ENCODE peak calls at places on chromosomes 2 and 18, in six cellular contexts. F is GM12892, V is H54, U is HCT116, R is thyroid gland, H is Peyer's patch. G is an unnamed sample.

GRCh38 chr2:217305882-217306281 is 446.0 kb upstream of the TNP1 start:
- DNase-seq in R (no peak), H (no peak), F (no peak), V (no peak), U (no peak), G (no peak)

GRCh38 chr18:74288730-74289129 is 3.0 kb downstream of the CYB5A start:
- DNase-seq in F (no peak), U (no peak), V (no peak), R (no peak), H (no peak), G (peak; percentile 74)

GRCh38 chr2:173218331-173219056 is 136.2 kb upstream of the CDCA7 start:
- DNase-seq in U (no peak), V (no peak), R (peak; percentile 35), F (no peak), H (no peak), G (no peak)

GRCh38 chr2:231890896-231891513 is 35.2 kb downstream of the NPPC start:
- DNase-seq in V (no peak), H (peak; percentile 29), U (no peak), F (no peak), R (peak; percentile 50), G (no peak)

GRCh38 chr2:27369471-27370025 is 590 bp downstream of the EIF2B4 start:
- DNase-seq in R (peak; percentile 78), F (no peak), V (peak; percentile 81), H (no peak), U (no peak), G (peak; percentile 84)

GRCh38 chr2:118319271-118319684 is 231.0 kb downstream of the INSIG2 start:
- DNase-seq in H (no peak), V (no peak), U (no peak), F (no peak), R (peak; percentile 36), G (no peak)

GRCh38 chr2:109238580-109238979 is 109.6 kb downstream of the SH3RF3 start:
- DNase-seq in V (no peak), F (peak; percentile 31), U (no peak), R (peak; percentile 27), H (peak; percentile 82), G (peak; percentile 91)

GRCh38 chr2:98777076-98777475 is 46.1 kb upstream of the MGAT4A start:
- DNase-seq in U (no peak), F (no peak), H (no peak), V (no peak), R (no peak), G (no peak)

GRCh38 chr18:22558945-22559385 is 141.2 kb upstream of the CTAGE1 start:
- DNase-seq in H (peak; percentile 65), V (peak; percentile 27), U (no peak), R (peak; percentile 82), F (no peak), G (peak; percentile 66)

GRCh38 chr2:205701509-205701908 is 19.2 kb downstream of the NRP2 start:
- DNase-seq in R (no peak), F (no peak), U (no peak), V (no peak), H (no peak), G (no peak)

GRCh38 chr18:57921708-57922107 is 118.6 kb upstream of the ATP8B1 start:
- DNase-seq in V (no peak), F (no peak), H (peak; percentile 54), U (peak; percentile 23), R (no peak), G (no peak)

GRCh38 chr18:48541026-48541746 is 2.4 kb downstream of the CTIF start:
- DNase-seq in V (peak; percentile 48), U (no peak), H (peak; percentile 82), F (peak; percentile 52), R (peak; percentile 77), G (peak; percentile 89)
- TF ChIP-seq POLR2A in V (peak; percentile 14), U (no peak), H (peak; percentile 46), F (no peak), R (no peak), G (peak; percentile 62)

DNA sequence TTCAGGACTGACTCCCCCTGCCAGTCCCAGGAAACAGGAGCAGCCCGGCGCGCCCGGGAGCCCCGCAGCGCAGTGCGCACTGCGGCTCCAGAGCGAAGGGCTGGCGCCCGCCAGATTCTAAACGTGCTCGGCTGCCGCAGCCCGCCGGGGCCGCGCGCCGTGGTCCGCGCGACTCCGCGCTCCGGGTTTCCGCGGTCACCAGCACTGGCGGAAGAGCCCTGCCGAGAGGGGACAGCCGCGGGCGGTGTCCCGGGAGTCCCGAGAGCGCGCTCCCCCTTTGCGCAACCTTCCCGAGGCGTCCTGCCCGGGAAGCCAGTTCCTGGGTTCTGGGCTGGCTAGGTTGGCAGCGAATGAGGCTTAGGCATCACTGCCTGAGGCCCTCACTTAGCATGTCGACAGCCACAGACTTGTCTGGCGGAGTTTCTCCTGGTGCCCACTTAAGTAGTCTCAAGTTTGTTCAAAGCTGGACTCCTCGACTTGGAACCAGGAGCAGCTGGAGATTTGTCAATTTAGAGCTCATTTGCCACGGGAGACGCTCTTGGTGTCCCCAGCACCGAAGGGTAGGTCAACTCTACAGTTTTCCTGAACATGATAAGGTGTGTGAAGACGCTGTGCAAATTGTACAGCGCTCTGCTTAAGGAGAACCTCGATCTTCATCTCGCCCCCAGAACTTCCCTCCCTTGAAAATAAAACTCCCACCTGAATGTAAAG is 1.5 kb upstream of the VSNL1 start:
- DNase-seq in H (peak; percentile 47), R (peak; percentile 84), U (peak; percentile 54), V (no peak), F (no peak), G (peak; percentile 77)
- TF ChIP-seq POLR2A in H (no peak), R (no peak), U (no peak), V (no peak), F (no peak), G (no peak)

GRCh38 chr2:200616193-200616592 is 30.4 kb downstream of the AOX1 start:
- DNase-seq in V (no peak), F (no peak), H (peak; percentile 65), U (no peak), R (no peak), G (no peak)
- TF ChIP-seq POLR2A in V (no peak), F (no peak), H (no peak), U (no peak), R (no peak), G (no peak)

GRCh38 chr2:73112026-73112912 is 479 bp downstream of the RAB11FIP5 start:
- DNase-seq in H (peak; percentile 54), V (no peak), R (peak; percentile 35), U (peak; percentile 12), F (no peak), G (peak; percentile 68)
- TF ChIP-seq POLR2A in H (no peak), V (peak; percentile 50), R (no peak), U (no peak), F (no peak), G (no peak)

GRCh38 chr18:79394438-79395307 is 1.1 kb upstream of the NFATC1 start:
- DNase-seq in V (no peak), U (no peak), R (no peak), H (peak; percentile 63), F (no peak), G (peak; percentile 88)

GRCh38 chr18:79397288-79397829 is 1.6 kb downstream of the NFATC1 start:
- DNase-seq in H (peak; percentile 53), V (no peak), U (no peak), R (no peak), F (no peak), G (peak; percentile 64)

GRCh38 chr18:79396431-79397287 is 929 bp downstream of the NFATC1 start:
- DNase-seq in U (no peak), H (peak; percentile 79), V (no peak), R (peak; percentile 63), F (no peak), G (peak; percentile 85)

GRCh38 chr18:79395308-79395640 is 456 bp upstream of the NFATC1 start:
- DNase-seq in H (no peak), F (no peak), U (no peak), V (no peak), R (no peak), G (no peak)

GRCh38 chr18:79395761-79396404 is at the start of gene NFATC1:
- DNase-seq in U (no peak), R (peak; percentile 71), F (no peak), H (peak; percentile 82), V (peak; percentile 45), G (peak; percentile 95)
- TF ChIP-seq POLR2A in U (no peak), R (no peak), F (peak; percentile 35), H (no peak), V (no peak), G (no peak)